ENCODE peak calls at places on chromosomes 12 and 14, in four cellular contexts. P is GM12878, N is HEK293T, Q is K562. S is an unnamed sample.

GRCh38 chr14:89493877-89494634 is 77.0 kb upstream of the FOXN3 start:
- DNase-seq in P (peak), N (no peak), Q (no peak), S (no peak)

GRCh38 chr14:101428409-101428808 is 132.9 kb upstream of the DIO3 start:
- DNase-seq in P (no peak), N (no peak), Q (no peak), S (no peak)

GRCh38 chr14:49882826-49883694 is 9.8 kb upstream of the ARF6 start:
- DNase-seq in P (no peak), N (no peak), Q (no peak), S (no peak)

GRCh38 chr12:127041985-127042625 is 1224.9 kb upstream of the TMEM132C start:
- DNase-seq in P (peak), N (no peak), Q (no peak), S (no peak)

GRCh38 chr12:62436164-62436503 is 30.5 kb upstream of the MON2 start:
- DNase-seq in P (no peak), N (no peak), Q (no peak), S (no peak)

GRCh38 chr12:4312251-4312650 is 8.8 kb upstream of the TIGAR start:
- DNase-seq in P (no peak), N (no peak), Q (no peak), S (no peak)

GRCh38 chr14:58826845-58827686 is 189.3 kb downstream of the DACT1 start:
- DNase-seq in P (no peak), N (no peak), Q (peak), S (no peak)

GRCh38 chr14:31902915-31903646 is 174.0 kb upstream of the ARHGAP5 start:
- DNase-seq in P (no peak), N (no peak), Q (peak), S (no peak)

GRCh38 chr14:77105554-77105953 is 7.5 kb downstream of the CIPC start:
- DNase-seq in P (no peak), N (no peak), Q (no peak), S (no peak)

GRCh38 chr14:34027990-34028490 is 77.2 kb upstream of the EGLN3 start:
- DNase-seq in P (no peak), N (no peak), Q (no peak), S (no peak)

GRCh38 chr12:125677829-125678228 is 612.6 kb downstream of the AACS start:
- DNase-seq in P (no peak), N (no peak), Q (no peak), S (no peak)

GRCh38 chr14:105473677-105474477 is 744 bp upstream of the CRIP2 start:
- DNase-seq in P (no peak), N (peak), Q (peak), S (peak)

GRCh38 chr14:105473033-105473676 is 1.5 kb upstream of the CRIP2 start:
- DNase-seq in P (no peak), N (no peak), Q (no peak), S (no peak)

GRCh38 chr14:105475916-105476845 is 1.6 kb downstream of the CRIP2 start:
- DNase-seq in P (no peak), N (no peak), Q (no peak), S (no peak)

GRCh38 chr14:105475269-105475915 is 771 bp downstream of the CRIP2 start:
- DNase-seq in P (no peak), N (no peak), Q (no peak), S (no peak)

DNA sequence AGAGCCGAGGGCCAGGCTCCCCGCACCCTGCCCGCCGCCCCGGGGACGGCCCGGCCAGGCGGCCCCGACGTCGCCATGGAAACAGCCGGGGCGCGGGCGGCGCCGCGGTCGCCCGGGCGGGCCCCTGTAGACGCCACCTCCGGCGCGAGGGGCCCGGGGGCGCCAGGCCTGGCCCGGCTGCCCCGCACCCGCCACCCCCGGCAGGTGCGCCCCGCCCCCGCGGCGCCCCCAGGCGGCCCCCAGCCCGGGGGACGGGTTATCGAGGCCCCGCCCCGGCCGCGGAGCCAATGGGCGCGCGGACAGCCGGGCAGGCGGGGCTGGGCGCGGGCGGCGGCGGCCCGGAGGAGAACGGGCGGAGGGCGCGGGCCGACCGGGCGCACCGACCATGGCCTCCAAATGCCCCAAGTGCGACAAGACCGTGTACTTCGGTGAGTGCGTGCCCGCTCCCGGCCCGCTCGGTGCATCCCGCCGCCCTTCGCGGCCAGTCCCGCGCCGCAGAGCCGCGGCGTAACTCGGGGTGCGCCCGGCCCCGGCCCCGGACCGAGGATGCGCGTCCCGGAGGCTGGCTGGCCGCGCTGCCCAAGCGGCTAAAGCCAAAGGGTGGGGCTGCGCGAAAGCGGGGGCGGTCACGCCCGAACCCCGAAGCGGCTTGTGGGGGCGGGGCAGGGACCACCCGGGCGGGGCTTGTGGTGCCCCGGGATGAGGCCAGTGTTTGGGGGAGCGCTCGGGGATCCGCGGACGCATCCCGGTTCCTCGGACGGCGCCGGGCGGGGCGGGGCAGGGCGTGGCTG is at the start of gene CRIP2:
- DNase-seq in P (no peak), N (peak), Q (peak), S (no peak)
- TF ChIP-seq SP1 in P (no peak), N (no peak), Q (no peak), S (no peak)

GRCh38 chr12:46944104-46944503 is 118.3 kb upstream of the SLC38A4 start:
- DNase-seq in P (no peak), N (no peak), Q (no peak), S (no peak)

GRCh38 chr12:46944771-46945170 is 119.0 kb upstream of the SLC38A4 start:
- DNase-seq in P (no peak), N (no peak), Q (no peak), S (no peak)

GRCh38 chr12:46945591-46945990 is 119.8 kb upstream of the SLC38A4 start:
- DNase-seq in P (no peak), N (no peak), Q (no peak), S (no peak)

GRCh38 chr12:46948936-46949555 is 123.2 kb upstream of the SLC38A4 start:
- DNase-seq in P (no peak), N (no peak), Q (no peak), S (no peak)

DNA sequence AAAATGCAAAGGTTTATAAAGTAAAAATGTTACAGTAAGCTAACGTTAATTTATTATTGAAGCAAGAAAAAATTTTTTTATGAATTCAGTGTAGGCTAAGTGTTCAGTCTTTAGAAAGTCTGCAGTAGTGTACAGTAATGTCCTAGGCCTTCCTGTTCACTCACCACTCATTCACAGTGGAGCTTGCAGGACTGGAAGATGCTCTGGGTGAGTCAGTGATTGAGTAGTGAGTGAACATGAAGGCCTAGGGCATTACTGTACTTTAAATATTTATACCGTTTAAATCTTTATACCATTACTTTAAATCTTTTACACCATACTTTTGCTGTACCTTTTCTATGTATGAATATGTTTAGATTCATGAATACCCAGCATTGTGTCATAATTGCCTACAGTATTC is 120.3 kb upstream of the SLC38A4 start:
- DNase-seq in P (no peak), N (no peak), Q (no peak), S (no peak)
- TF ChIP-seq SP1 in P (no peak), N (no peak), Q (no peak), S (no peak)

DNA sequence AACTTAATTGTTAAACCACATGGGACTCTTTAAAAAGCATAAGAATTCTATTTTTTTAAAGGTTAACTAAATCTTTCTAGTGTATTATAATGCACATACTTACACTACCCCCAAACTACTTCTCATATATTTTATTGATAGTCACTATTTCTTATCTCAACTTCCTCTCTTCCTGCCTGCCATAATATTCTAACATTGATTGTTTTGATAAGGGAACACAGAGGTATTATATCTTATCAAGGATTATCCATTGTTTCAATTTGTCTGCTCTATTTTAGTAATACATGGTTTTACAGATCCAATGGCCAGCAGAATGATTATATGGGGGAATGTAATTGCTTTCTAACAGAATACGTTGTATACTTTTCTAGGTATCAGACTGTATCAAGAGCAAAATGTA is 98.9 kb downstream of the EPS8 start:
- DNase-seq in P (no peak), N (no peak), Q (no peak), S (no peak)
- TF ChIP-seq SP1 in P (no peak), N (no peak), Q (no peak), S (no peak)

GRCh38 chr12:7110661-7111060 is 1.6 kb upstream of the C1RL start:
- DNase-seq in P (no peak), N (no peak), Q (no peak), S (no peak)
- TF ChIP-seq SP1 in P (no peak), N (no peak), Q (no peak), S (no peak)

GRCh38 chr14:55545779-55546178 is 34.2 kb upstream of the KTN1 start:
- DNase-seq in P (no peak), N (no peak), Q (no peak), S (no peak)

GRCh38 chr14:55536208-55536708 is 43.7 kb upstream of the KTN1 start:
- DNase-seq in P (no peak), N (no peak), Q (no peak), S (no peak)

GRCh38 chr14:55537782-55538181 is 42.2 kb upstream of the KTN1 start:
- DNase-seq in P (no peak), N (no peak), Q (no peak), S (no peak)

GRCh38 chr14:55539975-55540374 is 40.0 kb upstream of the KTN1 start:
- DNase-seq in P (no peak), N (no peak), Q (no peak), S (no peak)

GRCh38 chr14:55540847-55541773 is 38.9 kb upstream of the KTN1 start:
- DNase-seq in P (no peak), N (no peak), Q (no peak), S (no peak)
- TF ChIP-seq SP1 in P (no peak), N (no peak), Q (no peak), S (no peak)

DNA sequence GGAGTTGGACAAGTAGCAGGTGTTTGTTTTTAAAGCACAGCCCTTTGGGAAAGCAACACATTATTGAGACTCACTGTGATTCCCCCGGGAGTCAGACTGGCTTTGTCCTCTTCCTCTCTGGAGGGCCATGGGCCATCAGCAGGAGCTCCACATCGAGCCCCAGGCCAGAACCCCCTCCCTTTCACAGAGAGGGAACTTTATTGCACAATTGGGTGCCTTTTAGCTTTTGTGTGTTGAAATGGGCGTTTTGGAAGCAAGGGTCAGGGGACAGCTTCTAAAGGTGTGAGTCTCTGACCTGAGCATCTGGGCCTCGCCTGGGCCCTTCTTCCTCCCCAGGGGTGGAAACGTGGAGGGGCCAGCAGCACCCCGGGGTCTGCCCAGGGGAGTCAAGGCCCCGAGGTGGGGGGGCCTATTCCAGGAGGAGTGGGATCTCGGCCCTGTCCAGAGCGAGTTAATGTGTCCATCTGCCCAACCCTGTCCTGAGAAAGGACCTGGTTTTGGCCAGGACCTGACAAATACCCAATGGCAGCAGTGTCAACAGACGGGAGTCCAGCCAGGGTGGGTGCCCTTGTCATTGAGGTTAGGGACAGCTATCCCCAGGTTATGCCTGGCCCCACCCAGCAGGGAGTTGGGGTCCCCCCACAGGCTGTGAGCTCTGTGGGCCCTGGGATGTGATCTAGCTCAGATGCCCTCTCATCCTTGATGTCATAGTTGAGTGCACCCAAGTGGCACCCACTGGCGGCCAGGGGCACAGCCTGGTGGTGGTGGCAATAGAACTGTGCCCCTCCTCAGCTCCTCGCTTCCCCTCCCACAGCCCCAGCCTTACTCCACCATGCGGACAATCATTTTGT is 37.1 kb downstream of the SLC8B1 start:
- DNase-seq in P (no peak), N (no peak), Q (no peak), S (no peak)
- TF ChIP-seq SP1 in P (no peak), N (no peak), Q (no peak), S (no peak)

GRCh38 chr12:124548854-124549378 is 18.5 kb downstream of the NCOR2 start:
- DNase-seq in P (no peak), N (no peak), Q (no peak), S (no peak)
- TF ChIP-seq SP1 in P (no peak), N (no peak), Q (no peak), S (no peak)

DNA sequence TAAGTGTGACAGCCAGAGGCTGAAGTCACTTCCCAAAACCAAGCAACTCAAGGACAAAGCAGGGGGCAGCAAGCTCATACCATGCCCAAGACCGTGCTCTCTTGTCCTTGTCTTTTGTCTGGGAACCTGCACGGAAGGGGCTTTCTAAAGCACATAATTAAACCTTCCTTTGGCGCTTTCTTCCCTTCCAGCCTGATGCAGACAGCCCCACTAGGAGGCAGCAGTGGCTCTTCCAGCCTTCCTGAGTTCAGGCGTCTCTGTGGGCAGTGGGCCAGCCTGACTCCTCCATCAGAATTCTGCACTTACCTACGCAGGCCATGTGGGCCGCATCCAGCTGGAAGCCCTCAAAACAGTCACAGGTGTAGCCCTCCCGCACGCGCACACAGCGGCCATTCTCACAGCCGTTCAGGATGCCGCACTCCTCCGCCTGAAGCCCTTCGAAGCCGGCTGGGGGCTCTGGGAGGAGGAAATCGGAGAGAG is 7.6 kb downstream of the ISCA2 start:
- DNase-seq in P (no peak), N (peak), Q (peak), S (peak)
- TF ChIP-seq SP1 in P (no peak), N (no peak), Q (no peak), S (no peak)

S was measured in WTC11.